ENCODE peak calls at places on chromosome 15, in seven cellular contexts. One of them, this sample, is unnamed.

GRCh38 chr15:66617137-66618090 is 51.6 kb upstream of the LCTL start:
- DNase-seq in brain microvascular endothelial cell: peak
- DNase-seq in CD4-positive, alpha-beta T cell: no peak
- DNase-seq in dorsolateral prefrontal cortex: peak
- DNase-seq in fibroblast of the aortic adventitia: peak
- DNase-seq in neural crest cell: no peak
- DNase-seq in cardiac muscle cell: peak
- DNase-seq in this sample: peak

GRCh38 chr15:100713163-100713867 is 110.9 kb downstream of the ASB7 start:
- DNase-seq in neural crest cell: no peak
- DNase-seq in brain microvascular endothelial cell: peak
- DNase-seq in fibroblast of the aortic adventitia: peak
- DNase-seq in CD4-positive, alpha-beta T cell: no peak
- DNase-seq in cardiac muscle cell: peak
- DNase-seq in dorsolateral prefrontal cortex: no peak
- DNase-seq in this sample: peak

GRCh38 chr15:95291878-95292472 is 1038.5 kb upstream of the NR2F2 start:
- DNase-seq in cardiac muscle cell: peak
- DNase-seq in brain microvascular endothelial cell: peak
- DNase-seq in dorsolateral prefrontal cortex: no peak
- DNase-seq in fibroblast of the aortic adventitia: peak
- DNase-seq in CD4-positive, alpha-beta T cell: no peak
- DNase-seq in neural crest cell: no peak
- DNase-seq in this sample: peak

GRCh38 chr15:68634531-68634930 is 55.7 kb downstream of the CORO2B start:
- DNase-seq in CD4-positive, alpha-beta T cell: no peak
- DNase-seq in fibroblast of the aortic adventitia: no peak
- DNase-seq in brain microvascular endothelial cell: no peak
- DNase-seq in dorsolateral prefrontal cortex: no peak
- DNase-seq in cardiac muscle cell: no peak
- DNase-seq in neural crest cell: no peak
- DNase-seq in this sample: no peak

GRCh38 chr15:85785887-85786777 is 8.6 kb downstream of the KLHL25 start:
- DNase-seq in cardiac muscle cell: peak
- DNase-seq in dorsolateral prefrontal cortex: no peak
- DNase-seq in neural crest cell: no peak
- DNase-seq in fibroblast of the aortic adventitia: peak
- DNase-seq in CD4-positive, alpha-beta T cell: no peak
- DNase-seq in brain microvascular endothelial cell: peak
- DNase-seq in this sample: no peak

GRCh38 chr15:64620991-64621495 is 154.3 kb downstream of the RBPMS2 start:
- DNase-seq in neural crest cell: no peak
- DNase-seq in CD4-positive, alpha-beta T cell: no peak
- DNase-seq in dorsolateral prefrontal cortex: no peak
- DNase-seq in brain microvascular endothelial cell: no peak
- DNase-seq in cardiac muscle cell: no peak
- DNase-seq in fibroblast of the aortic adventitia: no peak
- DNase-seq in this sample: no peak

GRCh38 chr15:47570044-47570443 is 147.3 kb upstream of the SEMA6D start:
- DNase-seq in cardiac muscle cell: no peak
- DNase-seq in CD4-positive, alpha-beta T cell: no peak
- DNase-seq in fibroblast of the aortic adventitia: no peak
- DNase-seq in brain microvascular endothelial cell: no peak
- DNase-seq in neural crest cell: no peak
- DNase-seq in dorsolateral prefrontal cortex: no peak
- DNase-seq in this sample: no peak

GRCh38 chr15:47715402-47715801 is 1.9 kb upstream of the SEMA6D start:
- DNase-seq in CD4-positive, alpha-beta T cell: no peak
- DNase-seq in brain microvascular endothelial cell: no peak
- DNase-seq in cardiac muscle cell: no peak
- DNase-seq in neural crest cell: no peak
- DNase-seq in dorsolateral prefrontal cortex: no peak
- DNase-seq in fibroblast of the aortic adventitia: no peak
- DNase-seq in this sample: no peak

GRCh38 chr15:39438795-39439577 is 141.9 kb upstream of the THBS1 start:
- DNase-seq in fibroblast of the aortic adventitia: no peak
- DNase-seq in cardiac muscle cell: peak
- DNase-seq in CD4-positive, alpha-beta T cell: no peak
- DNase-seq in neural crest cell: no peak
- DNase-seq in dorsolateral prefrontal cortex: no peak
- DNase-seq in brain microvascular endothelial cell: peak
- DNase-seq in this sample: no peak

GRCh38 chr15:66675456-66675855 is 26.6 kb upstream of the SMAD6 start:
- DNase-seq in dorsolateral prefrontal cortex: no peak
- DNase-seq in brain microvascular endothelial cell: no peak
- DNase-seq in cardiac muscle cell: peak
- DNase-seq in fibroblast of the aortic adventitia: no peak
- DNase-seq in CD4-positive, alpha-beta T cell: no peak
- DNase-seq in neural crest cell: no peak
- DNase-seq in this sample: no peak

GRCh38 chr15:51830279-51830806 is 890 bp downstream of the TMOD3 start:
- DNase-seq in neural crest cell: no peak
- DNase-seq in brain microvascular endothelial cell: peak
- DNase-seq in cardiac muscle cell: peak
- DNase-seq in fibroblast of the aortic adventitia: peak
- DNase-seq in CD4-positive, alpha-beta T cell: no peak
- DNase-seq in dorsolateral prefrontal cortex: no peak
- DNase-seq in this sample: peak

GRCh38 chr15:42581272-42581730 is 5.9 kb downstream of the STARD9 start:
- DNase-seq in fibroblast of the aortic adventitia: peak
- DNase-seq in cardiac muscle cell: peak
- DNase-seq in CD4-positive, alpha-beta T cell: peak
- DNase-seq in neural crest cell: peak
- DNase-seq in brain microvascular endothelial cell: peak
- DNase-seq in dorsolateral prefrontal cortex: peak
- DNase-seq in this sample: peak

GRCh38 chr15:69661871-69662667 is 209.5 kb downstream of the RPLP1 start:
- DNase-seq in neural crest cell: no peak
- DNase-seq in CD4-positive, alpha-beta T cell: no peak
- DNase-seq in dorsolateral prefrontal cortex: no peak
- DNase-seq in cardiac muscle cell: no peak
- DNase-seq in brain microvascular endothelial cell: no peak
- DNase-seq in fibroblast of the aortic adventitia: no peak
- DNase-seq in this sample: no peak

GRCh38 chr15:69660658-69661405 is 208.2 kb downstream of the RPLP1 start:
- DNase-seq in brain microvascular endothelial cell: no peak
- DNase-seq in neural crest cell: no peak
- DNase-seq in cardiac muscle cell: no peak
- DNase-seq in fibroblast of the aortic adventitia: no peak
- DNase-seq in dorsolateral prefrontal cortex: no peak
- DNase-seq in CD4-positive, alpha-beta T cell: no peak
- DNase-seq in this sample: no peak

GRCh38 chr15:69662668-69663000 is 210.0 kb downstream of the RPLP1 start:
- DNase-seq in cardiac muscle cell: no peak
- DNase-seq in neural crest cell: no peak
- DNase-seq in CD4-positive, alpha-beta T cell: no peak
- DNase-seq in dorsolateral prefrontal cortex: no peak
- DNase-seq in fibroblast of the aortic adventitia: no peak
- DNase-seq in brain microvascular endothelial cell: no peak
- DNase-seq in this sample: no peak

GRCh38 chr15:69660114-69660513 is 207.5 kb downstream of the RPLP1 start:
- DNase-seq in brain microvascular endothelial cell: no peak
- DNase-seq in neural crest cell: no peak
- DNase-seq in cardiac muscle cell: no peak
- DNase-seq in dorsolateral prefrontal cortex: no peak
- DNase-seq in fibroblast of the aortic adventitia: no peak
- DNase-seq in CD4-positive, alpha-beta T cell: no peak
- DNase-seq in this sample: no peak

GRCh38 chr15:69661446-69661845 is 208.8 kb downstream of the RPLP1 start:
- DNase-seq in CD4-positive, alpha-beta T cell: no peak
- DNase-seq in cardiac muscle cell: no peak
- DNase-seq in fibroblast of the aortic adventitia: no peak
- DNase-seq in neural crest cell: no peak
- DNase-seq in brain microvascular endothelial cell: no peak
- DNase-seq in dorsolateral prefrontal cortex: no peak
- DNase-seq in this sample: no peak
- TF ChIP-seq CTCF in CD4-positive, alpha-beta T cell: no peak
- TF ChIP-seq CTCF in cardiac muscle cell: no peak
- TF ChIP-seq CTCF in fibroblast of the aortic adventitia: no peak
- TF ChIP-seq CTCF in neural crest cell: no peak
- TF ChIP-seq CTCF in brain microvascular endothelial cell: no peak
- TF ChIP-seq CTCF in dorsolateral prefrontal cortex: no peak
- TF ChIP-seq CTCF in this sample: no peak

GRCh38 chr15:87167706-87168105 is 1088.0 kb downstream of the AGBL1 start:
- DNase-seq in neural crest cell: no peak
- DNase-seq in cardiac muscle cell: no peak
- DNase-seq in brain microvascular endothelial cell: no peak
- DNase-seq in dorsolateral prefrontal cortex: no peak
- DNase-seq in CD4-positive, alpha-beta T cell: no peak
- DNase-seq in fibroblast of the aortic adventitia: no peak
- DNase-seq in this sample: no peak

GRCh38 chr15:87167055-87167454 is 1087.4 kb downstream of the AGBL1 start:
- DNase-seq in fibroblast of the aortic adventitia: peak
- DNase-seq in brain microvascular endothelial cell: no peak
- DNase-seq in CD4-positive, alpha-beta T cell: no peak
- DNase-seq in neural crest cell: no peak
- DNase-seq in cardiac muscle cell: no peak
- DNase-seq in dorsolateral prefrontal cortex: no peak
- DNase-seq in this sample: peak
- TF ChIP-seq CTCF in fibroblast of the aortic adventitia: no peak
- TF ChIP-seq CTCF in brain microvascular endothelial cell: no peak
- TF ChIP-seq CTCF in CD4-positive, alpha-beta T cell: no peak
- TF ChIP-seq CTCF in neural crest cell: no peak
- TF ChIP-seq CTCF in cardiac muscle cell: no peak
- TF ChIP-seq CTCF in dorsolateral prefrontal cortex: no peak
- TF ChIP-seq CTCF in this sample: no peak

GRCh38 chr15:76931397-76932089 is at the start of gene RCN2:
- DNase-seq in fibroblast of the aortic adventitia: peak
- DNase-seq in CD4-positive, alpha-beta T cell: peak
- DNase-seq in dorsolateral prefrontal cortex: peak
- DNase-seq in neural crest cell: peak
- DNase-seq in cardiac muscle cell: peak
- DNase-seq in brain microvascular endothelial cell: peak
- DNase-seq in this sample: peak
- TF ChIP-seq CTCF in fibroblast of the aortic adventitia: no peak
- TF ChIP-seq CTCF in CD4-positive, alpha-beta T cell: no peak
- TF ChIP-seq CTCF in dorsolateral prefrontal cortex: no peak
- TF ChIP-seq CTCF in neural crest cell: no peak
- TF ChIP-seq CTCF in cardiac muscle cell: no peak
- TF ChIP-seq CTCF in brain microvascular endothelial cell: peak
- TF ChIP-seq CTCF in this sample: peak

DNA sequence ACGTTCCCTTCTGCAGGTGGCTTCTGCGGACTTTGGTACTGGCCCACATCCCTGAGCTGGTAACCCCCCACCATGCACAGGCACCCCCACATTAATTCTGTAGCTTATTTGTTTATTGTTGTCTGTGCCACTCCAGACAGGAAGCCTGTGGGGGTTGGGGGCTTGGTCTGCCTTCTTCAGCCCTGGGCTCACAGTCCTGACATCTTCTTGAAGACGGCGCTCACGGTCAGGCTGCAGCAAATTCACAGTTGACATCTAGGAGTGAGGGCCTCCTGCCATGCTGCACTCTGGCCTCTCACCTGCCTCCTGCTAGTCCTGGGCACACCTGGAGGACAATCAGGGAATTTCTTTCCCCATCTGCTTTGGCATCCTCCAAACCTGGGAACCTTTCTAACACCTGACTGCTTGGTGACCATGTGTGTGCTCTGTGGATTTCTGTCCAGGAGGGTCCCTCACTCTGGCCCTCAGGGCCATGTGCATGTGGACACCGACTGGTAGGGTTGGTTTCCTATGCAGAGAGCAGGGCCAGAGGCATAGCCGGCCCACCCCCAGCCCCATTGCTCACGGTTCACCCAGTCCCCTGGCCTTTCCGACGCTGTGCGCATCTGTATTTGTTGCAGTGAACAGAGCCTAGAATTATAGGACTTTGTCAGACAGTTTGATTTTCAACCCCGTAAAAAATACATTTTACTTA is 68.8 kb downstream of the APBA2 start:
- DNase-seq in dorsolateral prefrontal cortex: no peak
- DNase-seq in brain microvascular endothelial cell: no peak
- DNase-seq in CD4-positive, alpha-beta T cell: no peak
- DNase-seq in neural crest cell: no peak
- DNase-seq in fibroblast of the aortic adventitia: no peak
- DNase-seq in cardiac muscle cell: no peak
- DNase-seq in this sample: no peak
- TF ChIP-seq CTCF in dorsolateral prefrontal cortex: no peak
- TF ChIP-seq CTCF in brain microvascular endothelial cell: no peak
- TF ChIP-seq CTCF in CD4-positive, alpha-beta T cell: no peak
- TF ChIP-seq CTCF in neural crest cell: no peak
- TF ChIP-seq CTCF in fibroblast of the aortic adventitia: no peak
- TF ChIP-seq CTCF in cardiac muscle cell: no peak
- TF ChIP-seq CTCF in this sample: no peak

This sample was measured in HFFc6.